ENCODE peak calls at places on chromosomes 11 and 22, in six cellular contexts. One of them, this sample, is unnamed.

GRCh38 chr11:353315-353857 is 15.9 kb upstream of the B4GALNT4 start:
- DNase-seq in AG09309: peak
- DNase-seq in GM04503: peak
- DNase-seq in type B pancreatic cell: no peak
- DNase-seq in activated CD8-positive, alpha-beta T cell treated with anti-CD3 and anti-CD28 coated beads for 36 hours: no peak
- DNase-seq in cardiac muscle cell: peak
- DNase-seq in this sample: no peak

GRCh38 chr11:44957051-44957515 is 6.4 kb upstream of the TP53I11 start:
- DNase-seq in AG09309: no peak
- DNase-seq in GM04503: no peak
- DNase-seq in type B pancreatic cell: no peak
- DNase-seq in activated CD8-positive, alpha-beta T cell treated with anti-CD3 and anti-CD28 coated beads for 36 hours: no peak
- DNase-seq in cardiac muscle cell: peak
- DNase-seq in this sample: no peak

GRCh38 chr11:28269621-28270020 is 161.4 kb downstream of the METTL15 start:
- DNase-seq in AG09309: no peak
- DNase-seq in GM04503: no peak
- DNase-seq in type B pancreatic cell: no peak
- DNase-seq in activated CD8-positive, alpha-beta T cell treated with anti-CD3 and anti-CD28 coated beads for 36 hours: no peak
- DNase-seq in cardiac muscle cell: no peak
- DNase-seq in this sample: no peak

GRCh38 chr11:117143390-117143789 is 697 bp upstream of the PAFAH1B2 start:
- DNase-seq in AG09309: no peak
- DNase-seq in GM04503: no peak
- DNase-seq in type B pancreatic cell: no peak
- DNase-seq in activated CD8-positive, alpha-beta T cell treated with anti-CD3 and anti-CD28 coated beads for 36 hours: peak
- DNase-seq in cardiac muscle cell: peak
- DNase-seq in this sample: no peak

GRCh38 chr22:25777870-25778269 is 35.9 kb downstream of the MYO18B start:
- DNase-seq in AG09309: peak
- DNase-seq in GM04503: peak
- DNase-seq in type B pancreatic cell: no peak
- DNase-seq in activated CD8-positive, alpha-beta T cell treated with anti-CD3 and anti-CD28 coated beads for 36 hours: peak
- DNase-seq in cardiac muscle cell: peak
- DNase-seq in this sample: no peak

GRCh38 chr22:38262051-38262795 is 10.6 kb downstream of the TMEM184B start:
- DNase-seq in AG09309: no peak
- DNase-seq in GM04503: no peak
- DNase-seq in type B pancreatic cell: no peak
- DNase-seq in activated CD8-positive, alpha-beta T cell treated with anti-CD3 and anti-CD28 coated beads for 36 hours: peak
- DNase-seq in cardiac muscle cell: no peak
- DNase-seq in this sample: no peak

GRCh38 chr11:129894281-129895125 is 875 bp downstream of the NFRKB start:
- DNase-seq in AG09309: no peak
- DNase-seq in GM04503: no peak
- DNase-seq in type B pancreatic cell: no peak
- DNase-seq in activated CD8-positive, alpha-beta T cell treated with anti-CD3 and anti-CD28 coated beads for 36 hours: peak
- DNase-seq in cardiac muscle cell: peak
- DNase-seq in this sample: no peak

GRCh38 chr11:61158691-61159381 is 2.4 kb downstream of the VPS37C start:
- DNase-seq in AG09309: peak
- DNase-seq in GM04503: peak
- DNase-seq in type B pancreatic cell: no peak
- DNase-seq in activated CD8-positive, alpha-beta T cell treated with anti-CD3 and anti-CD28 coated beads for 36 hours: no peak
- DNase-seq in cardiac muscle cell: peak
- DNase-seq in this sample: no peak

GRCh38 chr11:134275534-134276395 is at the start of gene GLB1L3:
- DNase-seq in AG09309: no peak
- DNase-seq in GM04503: no peak
- DNase-seq in type B pancreatic cell: no peak
- DNase-seq in activated CD8-positive, alpha-beta T cell treated with anti-CD3 and anti-CD28 coated beads for 36 hours: peak
- DNase-seq in cardiac muscle cell: no peak
- DNase-seq in this sample: peak

GRCh38 chr22:45218974-45219373 is 21.7 kb downstream of the KIAA0930 start:
- DNase-seq in AG09309: no peak
- DNase-seq in GM04503: no peak
- DNase-seq in type B pancreatic cell: no peak
- DNase-seq in activated CD8-positive, alpha-beta T cell treated with anti-CD3 and anti-CD28 coated beads for 36 hours: peak
- DNase-seq in cardiac muscle cell: no peak
- DNase-seq in this sample: peak

GRCh38 chr11:93814966-93815633 is 31.0 kb downstream of the MED17 start:
- DNase-seq in AG09309: no peak
- DNase-seq in GM04503: no peak
- DNase-seq in type B pancreatic cell: no peak
- DNase-seq in activated CD8-positive, alpha-beta T cell treated with anti-CD3 and anti-CD28 coated beads for 36 hours: no peak
- DNase-seq in cardiac muscle cell: peak
- DNase-seq in this sample: no peak